ENCODE peak calls at places on chromosome 13, in four cellular contexts. Z, T, W and J are unnamed samples.

GRCh38 chr13:48567521-48568331 is 34.8 kb upstream of the RCBTB2 start:
- DNase-seq in Z (no peak), T (peak), W (peak), J (peak)

GRCh38 chr13:73661687-73662425 is 472.3 kb downstream of the KLF12 start:
- DNase-seq in Z (no peak), T (no peak), W (no peak), J (no peak)

GRCh38 chr13:63481334-63481733 is 2065.7 kb upstream of the PCDH20 start:
- DNase-seq in Z (no peak), T (no peak), W (no peak), J (no peak)

GRCh38 chr13:102556806-102557205 is 40.0 kb upstream of the TPP2 start:
- DNase-seq in Z (no peak), T (no peak), W (no peak), J (no peak)

GRCh38 chr13:113084943-113085540 is 20.5 kb upstream of the F7 start:
- DNase-seq in Z (no peak), T (no peak), W (no peak), J (no peak)

GRCh38 chr13:95083758-95084157 is 217.5 kb downstream of the ABCC4 start:
- DNase-seq in Z (no peak), T (no peak), W (no peak), J (no peak)

GRCh38 chr13:114080739-114081561 is 51.5 kb downstream of the RASA3 start:
- DNase-seq in Z (no peak), T (no peak), W (no peak), J (no peak)

GRCh38 chr13:106063591-106064308 is 471.7 kb downstream of the EFNB2 start:
- DNase-seq in Z (no peak), T (no peak), W (no peak), J (no peak)

GRCh38 chr13:102347490-102347889 is 54.4 kb downstream of the FGF14 start:
- DNase-seq in Z (no peak), T (no peak), W (no peak), J (no peak)

GRCh38 chr13:102697929-102698648 is 3.2 kb upstream of the METTL21C start:
- DNase-seq in Z (no peak), T (no peak), W (no peak), J (no peak)

GRCh38 chr13:29105779-29106178 is 285.6 kb downstream of the MTUS2 start:
- DNase-seq in Z (no peak), T (no peak), W (no peak), J (no peak)

GRCh38 chr13:20495087-20496023 is 30.3 kb downstream of the CRYL1 start:
- DNase-seq in Z (peak), T (peak), W (peak), J (peak)

GRCh38 chr13:51538626-51539179 is 45.6 kb upstream of the WDFY2 start:
- DNase-seq in Z (no peak), T (no peak), W (no peak), J (no peak)

GRCh38 chr13:51539887-51540286 is 44.4 kb upstream of the WDFY2 start:
- DNase-seq in Z (no peak), T (no peak), W (no peak), J (no peak)

GRCh38 chr13:51532736-51533197 is 51.5 kb upstream of the WDFY2 start:
- DNase-seq in Z (no peak), T (no peak), W (no peak), J (no peak)

DNA sequence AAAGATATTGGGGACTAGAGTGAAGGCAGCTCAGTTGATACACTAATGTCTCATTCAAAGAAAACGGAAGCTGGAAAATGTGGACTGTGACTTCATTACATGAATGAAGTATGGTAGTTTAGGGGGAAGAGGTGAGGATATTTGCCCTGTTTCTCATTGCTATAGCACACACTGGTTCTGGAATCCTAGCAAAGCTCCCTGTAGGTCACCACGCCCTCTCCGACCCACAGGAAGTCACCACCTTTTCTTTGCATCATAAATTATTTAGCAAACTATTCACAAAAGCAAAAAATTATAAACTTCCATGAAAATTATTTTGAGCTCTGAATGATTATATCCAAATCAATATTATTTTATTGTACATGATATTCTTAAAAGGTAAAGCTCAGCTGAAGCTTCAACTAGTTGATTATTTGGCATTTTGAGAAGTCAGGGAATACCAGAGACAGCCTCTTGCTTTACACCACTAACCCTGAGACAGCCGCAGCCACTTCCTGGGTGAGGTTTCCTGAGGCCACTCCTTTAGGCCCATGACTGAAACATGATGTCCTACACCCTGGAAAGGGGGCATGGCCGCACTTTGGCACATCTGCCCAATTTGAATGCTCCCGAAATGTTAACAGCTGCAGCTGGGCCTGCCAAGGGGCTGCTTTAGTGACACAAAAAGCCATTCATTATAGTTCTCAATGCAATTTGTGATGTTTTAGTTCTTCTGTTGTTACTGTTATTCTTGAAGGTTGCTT is 50.0 kb upstream of the WDFY2 start:
- DNase-seq in Z (no peak), T (no peak), W (peak), J (no peak)
- TF ChIP-seq POLR2A in Z (no peak), T (no peak), W (no peak), J (no peak)

GRCh38 chr13:40812724-40813445 is 23.5 kb downstream of the SLC25A15 start:
- DNase-seq in Z (no peak), T (no peak), W (no peak), J (no peak)
- H3K27ac ChIP-seq in Z (no peak), T (no peak), W (no peak), J (no peak)

GRCh38 chr13:31895687-31896086 is 135.9 kb upstream of the FRY start:
- DNase-seq in Z (no peak), T (no peak), W (no peak), J (no peak)
- TF ChIP-seq POLR2A in Z (no peak), T (no peak), W (no peak), J (no peak)

GRCh38 chr13:79405831-79406596 is at the start of gene RBM26:
- DNase-seq in Z (peak), T (peak), W (peak), J (peak)
- H3K27ac ChIP-seq in Z (peak), T (peak), W (peak), J (peak)

GRCh38 chr13:45337803-45338202 is 3.2 kb downstream of the TPT1 start:
- DNase-seq in Z (no peak), T (no peak), W (no peak), J (no peak)

GRCh38 chr13:45337395-45337794 is 3.6 kb downstream of the TPT1 start:
- DNase-seq in Z (no peak), T (no peak), W (no peak), J (no peak)

GRCh38 chr13:45335397-45336024 is 5.5 kb downstream of the TPT1 start:
- DNase-seq in Z (no peak), T (no peak), W (no peak), J (no peak)

GRCh38 chr13:45333973-45334922 is 6.7 kb downstream of the TPT1 start:
- DNase-seq in Z (no peak), T (no peak), W (no peak), J (no peak)

GRCh38 chr13:45336025-45336800 is 4.8 kb downstream of the TPT1 start:
- DNase-seq in Z (no peak), T (no peak), W (no peak), J (no peak)
- TF ChIP-seq POLR2A in Z (no peak), T (no peak), W (no peak), J (no peak)